ENCODE peak calls at places on chromosomes 5 and 9, in five cellular contexts. U is K562, P is GM23338, N is Panc1, S is SK-N-SH. B is an unnamed sample.

GRCh38 chr9:133137451-133138231 is 16.6 kb upstream of the RALGDS start:
- DNase-seq in U (peak; percentile 89), P (no peak), N (no peak), S (no peak), B (no peak)

GRCh38 chr5:157160001-157160400 is 6.1 kb downstream of the GARIN3 start:
- DNase-seq in U (no peak), P (no peak), N (no peak), S (no peak), B (no peak)

GRCh38 chr5:100706796-100707195 is 171.6 kb downstream of the FAM174A start:
- DNase-seq in U (no peak), P (peak; percentile 47), N (peak; percentile 17), S (no peak), B (peak; percentile 45)

GRCh38 chr9:128005938-128006337 is 25.1 kb upstream of the EEIG1 start:
- DNase-seq in U (no peak), P (no peak), N (no peak), S (peak; percentile 80), B (no peak)

GRCh38 chr5:157570801-157571200 is 4.8 kb downstream of the ADAM19 start:
- DNase-seq in U (no peak), P (no peak), N (no peak), S (no peak), B (no peak)

GRCh38 chr5:96875805-96876291 is 452 bp upstream of the ERAP2 start:
- DNase-seq in U (peak; percentile 14), P (no peak), N (no peak), S (no peak), B (no peak)

GRCh38 chr5:173334808-173335207 is 6.6 kb upstream of the STC2 start:
- DNase-seq in U (no peak), P (no peak), N (no peak), S (no peak), B (no peak)

GRCh38 chr9:114072181-114073140 is 5.6 kb downstream of the AMBP start:
- DNase-seq in U (no peak), P (peak; percentile 49), N (no peak), S (no peak), B (no peak)

GRCh38 chr5:135238622-135239460 is 160.2 kb downstream of the MACROH2A1 start:
- DNase-seq in U (no peak), P (no peak), N (no peak), S (no peak), B (no peak)

GRCh38 chr9:94648191-94648590 is 8.9 kb upstream of the FBP1 start:
- DNase-seq in U (no peak), P (no peak), N (no peak), S (no peak), B (no peak)

GRCh38 chr9:32783168-32783891 is at the start of gene TMEM215:
- DNase-seq in U (no peak), P (peak; percentile 86), N (no peak), S (peak; percentile 88), B (no peak)

GRCh38 chr5:67100301-67100700 is 96.3 kb downstream of the CD180 start:
- DNase-seq in U (no peak), P (no peak), N (no peak), S (no peak), B (no peak)

GRCh38 chr9:121974421-121974820 is 118.7 kb downstream of the TTLL11 start:
- DNase-seq in U (no peak), P (no peak), N (no peak), S (no peak), B (no peak)

GRCh38 chr9:110257097-110257955 is 1.0 kb upstream of the TXN start:
- DNase-seq in U (peak; percentile 38), P (peak; percentile 31), N (peak; percentile 22), S (no peak), B (peak; percentile 44)

GRCh38 chr9:124257865-124258764 is at the start of gene NEK6:
- DNase-seq in U (peak; percentile 40), P (no peak), N (no peak), S (peak; percentile 84), B (no peak)

GRCh38 chr9:84996049-84996448 is 326.5 kb downstream of the NTRK2 start:
- DNase-seq in U (no peak), P (no peak), N (no peak), S (no peak), B (no peak)

GRCh38 chr9:2936221-2936620 is 92.3 kb upstream of the PUM3 start:
- DNase-seq in U (no peak), P (no peak), N (no peak), S (no peak), B (no peak)

GRCh38 chr9:4097490-4097889 is 202.4 kb downstream of the GLIS3 start:
- DNase-seq in U (no peak), P (no peak), N (no peak), S (no peak), B (no peak)

GRCh38 chr9:75265525-75265972 is 177.2 kb downstream of the OSTF1 start:
- DNase-seq in U (peak; percentile 35), P (peak; percentile 80), N (peak; percentile 5), S (peak; percentile 28), B (peak; percentile 4)

GRCh38 chr5:174159327-174160247 is 114.1 kb downstream of the NSG2 start:
- DNase-seq in U (peak; percentile 16), P (no peak), N (no peak), S (no peak), B (no peak)

GRCh38 chr5:17388717-17389116 is 109.3 kb upstream of the TAF11L2 start:
- DNase-seq in U (no peak), P (no peak), N (no peak), S (no peak), B (no peak)

GRCh38 chr5:17378346-17378984 is 119.6 kb upstream of the TAF11L2 start:
- DNase-seq in U (no peak), P (no peak), N (no peak), S (no peak), B (no peak)

GRCh38 chr5:17381926-17382325 is 116.1 kb upstream of the TAF11L2 start:
- DNase-seq in U (no peak), P (no peak), N (no peak), S (no peak), B (peak; percentile 66)

GRCh38 chr5:17379188-17379951 is 118.7 kb upstream of the TAF11L2 start:
- DNase-seq in U (no peak), P (no peak), N (no peak), S (peak; percentile 53), B (no peak)

DNA sequence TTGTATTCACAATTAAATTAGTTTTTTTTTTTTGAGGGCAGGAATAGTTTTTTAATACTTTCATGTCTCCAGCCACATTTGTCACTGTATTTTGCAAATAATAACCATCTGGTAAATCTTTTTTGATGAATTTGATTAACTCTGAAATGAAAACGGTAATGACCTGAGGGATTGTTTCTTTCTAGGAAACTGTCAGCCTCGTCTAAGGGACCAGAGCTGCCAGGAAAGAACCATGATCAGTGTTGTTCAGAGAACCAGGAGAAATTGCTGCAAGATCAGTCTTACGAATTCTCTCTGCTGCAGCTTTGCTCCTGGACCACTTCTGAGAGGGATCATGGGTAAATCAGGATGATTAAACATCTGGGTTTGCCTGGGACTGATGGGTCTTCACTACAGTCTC is 114.5 kb upstream of the TAF11L2 start:
- DNase-seq in U (no peak), P (no peak), N (no peak), S (peak; percentile 54), B (no peak)
- TF ChIP-seq REST in U (no peak), P (no peak), N (no peak), S (no peak), B (no peak)

GRCh38 chr5:33272288-33272687 is 168.5 kb upstream of the TARS1 start:
- DNase-seq in U (no peak), P (no peak), N (peak; percentile 86), S (no peak), B (no peak)
- TF ChIP-seq REST in U (no peak), P (no peak), N (no peak), S (no peak), B (no peak)

GRCh38 chr5:6347165-6347564 is 31.2 kb downstream of the MED10 start:
- DNase-seq in U (no peak), P (no peak), N (no peak), S (no peak), B (no peak)
- TF ChIP-seq REST in U (no peak), P (no peak), N (no peak), S (no peak), B (no peak)

GRCh38 chr9:15087031-15087417 is 176.8 kb upstream of the FREM1 start:
- DNase-seq in U (no peak), P (no peak), N (no peak), S (peak; percentile 48), B (no peak)
- TF ChIP-seq REST in U (no peak), P (no peak), N (no peak), S (no peak), B (no peak)

GRCh38 chr5:16701134-16702094 is 84.6 kb upstream of the RETREG1 start:
- DNase-seq in U (no peak), P (no peak), N (no peak), S (no peak), B (no peak)
- TF ChIP-seq REST in U (no peak), P (no peak), N (no peak), S (no peak), B (no peak)

B was measured in HL-60.